ENCODE peak calls at places on chromosomes 12 and 14, in nine cellular contexts. One of them, this sample, is unnamed.

GRCh38 chr12:4270670-4271432 is 2.7 kb upstream of the CCND2 start:
- DNase-seq in PC-3: no peak
- DNase-seq in stromal cell of bone marrow: no peak
- DNase-seq in activated CD4-positive, alpha-beta T cell treated with anti-CD3 and anti-CD28 coated beads, Interleukin-2, amount 10 ng/mL, durations not matched to agents 7 days and 5 days: peak; percentile 54
- DNase-seq in T-helper 2 cell: no peak
- DNase-seq in SK-N-SH: peak; percentile 38
- DNase-seq in foreskin keratinocyte: no peak
- DNase-seq in ACHN: peak; percentile 39
- DNase-seq in stimulated activated CD4-positive, alpha-beta T cell treated with anti-CD3 and anti-CD28 coated beads, TNF-alpha, amount 100 ng/mL, for 1 hour: peak; percentile 38
- DNase-seq in this sample: peak; percentile 69

GRCh38 chr12:123149088-123149827 is 1.6 kb downstream of the PITPNM2 start:
- DNase-seq in T-helper 2 cell: no peak
- DNase-seq in ACHN: no peak
- DNase-seq in PC-3: no peak
- DNase-seq in SK-N-SH: peak; percentile 48
- DNase-seq in foreskin keratinocyte: no peak
- DNase-seq in activated CD4-positive, alpha-beta T cell treated with anti-CD3 and anti-CD28 coated beads, Interleukin-2, amount 10 ng/mL, durations not matched to agents 7 days and 5 days: no peak
- DNase-seq in stimulated activated CD4-positive, alpha-beta T cell treated with anti-CD3 and anti-CD28 coated beads, TNF-alpha, amount 100 ng/mL, for 1 hour: no peak
- DNase-seq in stromal cell of bone marrow: no peak
- DNase-seq in this sample: no peak

GRCh38 chr14:102499401-102500189 is 10.0 kb downstream of the ANKRD9 start:
- DNase-seq in foreskin keratinocyte: no peak
- DNase-seq in SK-N-SH: no peak
- DNase-seq in stimulated activated CD4-positive, alpha-beta T cell treated with anti-CD3 and anti-CD28 coated beads, TNF-alpha, amount 100 ng/mL, for 1 hour: no peak
- DNase-seq in ACHN: no peak
- DNase-seq in PC-3: no peak
- DNase-seq in activated CD4-positive, alpha-beta T cell treated with anti-CD3 and anti-CD28 coated beads, Interleukin-2, amount 10 ng/mL, durations not matched to agents 7 days and 5 days: no peak
- DNase-seq in stromal cell of bone marrow: no peak
- DNase-seq in T-helper 2 cell: no peak
- DNase-seq in this sample: no peak

GRCh38 chr12:90977224-90977623 is 22.2 kb upstream of the CCER1 start:
- DNase-seq in T-helper 2 cell: no peak
- DNase-seq in SK-N-SH: no peak
- DNase-seq in ACHN: no peak
- DNase-seq in activated CD4-positive, alpha-beta T cell treated with anti-CD3 and anti-CD28 coated beads, Interleukin-2, amount 10 ng/mL, durations not matched to agents 7 days and 5 days: no peak
- DNase-seq in stromal cell of bone marrow: no peak
- DNase-seq in stimulated activated CD4-positive, alpha-beta T cell treated with anti-CD3 and anti-CD28 coated beads, TNF-alpha, amount 100 ng/mL, for 1 hour: no peak
- DNase-seq in foreskin keratinocyte: no peak
- DNase-seq in PC-3: no peak
- DNase-seq in this sample: no peak

GRCh38 chr14:100629696-100630095 is 42.5 kb upstream of the BEGAIN start:
- DNase-seq in foreskin keratinocyte: no peak
- DNase-seq in ACHN: no peak
- DNase-seq in stimulated activated CD4-positive, alpha-beta T cell treated with anti-CD3 and anti-CD28 coated beads, TNF-alpha, amount 100 ng/mL, for 1 hour: no peak
- DNase-seq in activated CD4-positive, alpha-beta T cell treated with anti-CD3 and anti-CD28 coated beads, Interleukin-2, amount 10 ng/mL, durations not matched to agents 7 days and 5 days: no peak
- DNase-seq in PC-3: no peak
- DNase-seq in stromal cell of bone marrow: peak; percentile 17
- DNase-seq in SK-N-SH: no peak
- DNase-seq in T-helper 2 cell: no peak
- DNase-seq in this sample: no peak

GRCh38 chr14:68663385-68664076 is 129.3 kb downstream of the ZFP36L1 start:
- DNase-seq in ACHN: no peak
- DNase-seq in activated CD4-positive, alpha-beta T cell treated with anti-CD3 and anti-CD28 coated beads, Interleukin-2, amount 10 ng/mL, durations not matched to agents 7 days and 5 days: no peak
- DNase-seq in foreskin keratinocyte: no peak
- DNase-seq in stromal cell of bone marrow: no peak
- DNase-seq in SK-N-SH: no peak
- DNase-seq in T-helper 2 cell: peak; percentile 23
- DNase-seq in stimulated activated CD4-positive, alpha-beta T cell treated with anti-CD3 and anti-CD28 coated beads, TNF-alpha, amount 100 ng/mL, for 1 hour: no peak
- DNase-seq in PC-3: no peak
- DNase-seq in this sample: no peak

GRCh38 chr12:5745251-5745888 is 199.7 kb downstream of the ANO2 start:
- DNase-seq in stromal cell of bone marrow: peak; percentile 40
- DNase-seq in activated CD4-positive, alpha-beta T cell treated with anti-CD3 and anti-CD28 coated beads, Interleukin-2, amount 10 ng/mL, durations not matched to agents 7 days and 5 days: peak; percentile 68
- DNase-seq in foreskin keratinocyte: no peak
- DNase-seq in stimulated activated CD4-positive, alpha-beta T cell treated with anti-CD3 and anti-CD28 coated beads, TNF-alpha, amount 100 ng/mL, for 1 hour: peak; percentile 8
- DNase-seq in T-helper 2 cell: no peak
- DNase-seq in ACHN: peak; percentile 86
- DNase-seq in PC-3: peak; percentile 58
- DNase-seq in SK-N-SH: peak; percentile 55
- DNase-seq in this sample: peak; percentile 60

GRCh38 chr12:117685115-117685926 is 283.5 kb downstream of the KSR2 start:
- DNase-seq in ACHN: peak; percentile 100
- DNase-seq in foreskin keratinocyte: no peak
- DNase-seq in stromal cell of bone marrow: peak; percentile 94
- DNase-seq in stimulated activated CD4-positive, alpha-beta T cell treated with anti-CD3 and anti-CD28 coated beads, TNF-alpha, amount 100 ng/mL, for 1 hour: no peak
- DNase-seq in PC-3: peak; percentile 96
- DNase-seq in activated CD4-positive, alpha-beta T cell treated with anti-CD3 and anti-CD28 coated beads, Interleukin-2, amount 10 ng/mL, durations not matched to agents 7 days and 5 days: no peak
- DNase-seq in SK-N-SH: peak; percentile 84
- DNase-seq in T-helper 2 cell: no peak
- DNase-seq in this sample: peak; percentile 42

GRCh38 chr14:96953443-96953842 is 156.3 kb downstream of the VRK1 start:
- DNase-seq in stimulated activated CD4-positive, alpha-beta T cell treated with anti-CD3 and anti-CD28 coated beads, TNF-alpha, amount 100 ng/mL, for 1 hour: no peak
- DNase-seq in T-helper 2 cell: no peak
- DNase-seq in ACHN: no peak
- DNase-seq in SK-N-SH: no peak
- DNase-seq in activated CD4-positive, alpha-beta T cell treated with anti-CD3 and anti-CD28 coated beads, Interleukin-2, amount 10 ng/mL, durations not matched to agents 7 days and 5 days: no peak
- DNase-seq in PC-3: no peak
- DNase-seq in stromal cell of bone marrow: no peak
- DNase-seq in foreskin keratinocyte: no peak
- DNase-seq in this sample: no peak

GRCh38 chr12:99390707-99391106 is 256.8 kb upstream of the GARIN6 start:
- DNase-seq in PC-3: peak; percentile 56
- DNase-seq in SK-N-SH: peak; percentile 54
- DNase-seq in foreskin keratinocyte: no peak
- DNase-seq in T-helper 2 cell: no peak
- DNase-seq in ACHN: peak; percentile 56
- DNase-seq in stimulated activated CD4-positive, alpha-beta T cell treated with anti-CD3 and anti-CD28 coated beads, TNF-alpha, amount 100 ng/mL, for 1 hour: no peak
- DNase-seq in stromal cell of bone marrow: no peak
- DNase-seq in activated CD4-positive, alpha-beta T cell treated with anti-CD3 and anti-CD28 coated beads, Interleukin-2, amount 10 ng/mL, durations not matched to agents 7 days and 5 days: no peak
- DNase-seq in this sample: no peak

GRCh38 chr14:101962503-101962874 is 1.9 kb upstream of the DYNC1H1 start:
- DNase-seq in stimulated activated CD4-positive, alpha-beta T cell treated with anti-CD3 and anti-CD28 coated beads, TNF-alpha, amount 100 ng/mL, for 1 hour: no peak
- DNase-seq in PC-3: peak; percentile 86
- DNase-seq in stromal cell of bone marrow: no peak
- DNase-seq in T-helper 2 cell: no peak
- DNase-seq in foreskin keratinocyte: no peak
- DNase-seq in activated CD4-positive, alpha-beta T cell treated with anti-CD3 and anti-CD28 coated beads, Interleukin-2, amount 10 ng/mL, durations not matched to agents 7 days and 5 days: no peak
- DNase-seq in SK-N-SH: peak; percentile 73
- DNase-seq in ACHN: peak; percentile 75
- DNase-seq in this sample: no peak

GRCh38 chr12:98485792-98486347 is 29.5 kb upstream of the TMPO start:
- DNase-seq in activated CD4-positive, alpha-beta T cell treated with anti-CD3 and anti-CD28 coated beads, Interleukin-2, amount 10 ng/mL, durations not matched to agents 7 days and 5 days: no peak
- DNase-seq in stimulated activated CD4-positive, alpha-beta T cell treated with anti-CD3 and anti-CD28 coated beads, TNF-alpha, amount 100 ng/mL, for 1 hour: no peak
- DNase-seq in foreskin keratinocyte: no peak
- DNase-seq in ACHN: no peak
- DNase-seq in SK-N-SH: peak; percentile 21
- DNase-seq in stromal cell of bone marrow: no peak
- DNase-seq in T-helper 2 cell: no peak
- DNase-seq in PC-3: no peak
- DNase-seq in this sample: no peak

GRCh38 chr12:106149096-106149784 is 10.5 kb upstream of the NUAK1 start:
- DNase-seq in SK-N-SH: no peak
- DNase-seq in stromal cell of bone marrow: no peak
- DNase-seq in T-helper 2 cell: no peak
- DNase-seq in PC-3: peak; percentile 71
- DNase-seq in foreskin keratinocyte: no peak
- DNase-seq in ACHN: peak; percentile 61
- DNase-seq in stimulated activated CD4-positive, alpha-beta T cell treated with anti-CD3 and anti-CD28 coated beads, TNF-alpha, amount 100 ng/mL, for 1 hour: no peak
- DNase-seq in activated CD4-positive, alpha-beta T cell treated with anti-CD3 and anti-CD28 coated beads, Interleukin-2, amount 10 ng/mL, durations not matched to agents 7 days and 5 days: no peak
- DNase-seq in this sample: peak; percentile 40

GRCh38 chr12:66533767-66534166 is 145.1 kb downstream of the GRIP1 start:
- DNase-seq in activated CD4-positive, alpha-beta T cell treated with anti-CD3 and anti-CD28 coated beads, Interleukin-2, amount 10 ng/mL, durations not matched to agents 7 days and 5 days: no peak
- DNase-seq in foreskin keratinocyte: no peak
- DNase-seq in ACHN: no peak
- DNase-seq in T-helper 2 cell: no peak
- DNase-seq in stimulated activated CD4-positive, alpha-beta T cell treated with anti-CD3 and anti-CD28 coated beads, TNF-alpha, amount 100 ng/mL, for 1 hour: no peak
- DNase-seq in SK-N-SH: no peak
- DNase-seq in PC-3: no peak
- DNase-seq in stromal cell of bone marrow: no peak
- DNase-seq in this sample: no peak

GRCh38 chr12:65821336-65821735 is 2.9 kb upstream of the HMGA2 start:
- DNase-seq in T-helper 2 cell: no peak
- DNase-seq in stimulated activated CD4-positive, alpha-beta T cell treated with anti-CD3 and anti-CD28 coated beads, TNF-alpha, amount 100 ng/mL, for 1 hour: no peak
- DNase-seq in activated CD4-positive, alpha-beta T cell treated with anti-CD3 and anti-CD28 coated beads, Interleukin-2, amount 10 ng/mL, durations not matched to agents 7 days and 5 days: no peak
- DNase-seq in SK-N-SH: no peak
- DNase-seq in stromal cell of bone marrow: peak; percentile 38
- DNase-seq in PC-3: peak; percentile 37
- DNase-seq in foreskin keratinocyte: no peak
- DNase-seq in ACHN: no peak
- DNase-seq in this sample: no peak

GRCh38 chr14:102508774-102509743 is 517 bp downstream of the ANKRD9 start:
- DNase-seq in activated CD4-positive, alpha-beta T cell treated with anti-CD3 and anti-CD28 coated beads, Interleukin-2, amount 10 ng/mL, durations not matched to agents 7 days and 5 days: peak; percentile 20
- DNase-seq in T-helper 2 cell: no peak
- DNase-seq in PC-3: peak; percentile 32
- DNase-seq in stimulated activated CD4-positive, alpha-beta T cell treated with anti-CD3 and anti-CD28 coated beads, TNF-alpha, amount 100 ng/mL, for 1 hour: no peak
- DNase-seq in foreskin keratinocyte: no peak
- DNase-seq in ACHN: peak; percentile 37
- DNase-seq in SK-N-SH: peak; percentile 85
- DNase-seq in stromal cell of bone marrow: no peak
- DNase-seq in this sample: peak; percentile 25

GRCh38 chr12:52603314-52603713 is 2.1 kb upstream of the KRT72 start:
- DNase-seq in PC-3: peak; percentile 26
- DNase-seq in stromal cell of bone marrow: no peak
- DNase-seq in T-helper 2 cell: no peak
- DNase-seq in SK-N-SH: no peak
- DNase-seq in activated CD4-positive, alpha-beta T cell treated with anti-CD3 and anti-CD28 coated beads, Interleukin-2, amount 10 ng/mL, durations not matched to agents 7 days and 5 days: no peak
- DNase-seq in ACHN: no peak
- DNase-seq in foreskin keratinocyte: no peak
- DNase-seq in stimulated activated CD4-positive, alpha-beta T cell treated with anti-CD3 and anti-CD28 coated beads, TNF-alpha, amount 100 ng/mL, for 1 hour: no peak
- DNase-seq in this sample: peak; percentile 27

GRCh38 chr12:57591567-57592325 is 754 bp downstream of the PIP4K2C start:
- DNase-seq in foreskin keratinocyte: no peak
- DNase-seq in ACHN: peak; percentile 56
- DNase-seq in SK-N-SH: peak; percentile 72
- DNase-seq in activated CD4-positive, alpha-beta T cell treated with anti-CD3 and anti-CD28 coated beads, Interleukin-2, amount 10 ng/mL, durations not matched to agents 7 days and 5 days: no peak
- DNase-seq in T-helper 2 cell: no peak
- DNase-seq in PC-3: peak; percentile 28
- DNase-seq in stromal cell of bone marrow: no peak
- DNase-seq in stimulated activated CD4-positive, alpha-beta T cell treated with anti-CD3 and anti-CD28 coated beads, TNF-alpha, amount 100 ng/mL, for 1 hour: no peak
- DNase-seq in this sample: peak; percentile 39

GRCh38 chr12:113208041-113208934 is 13.0 kb upstream of the TPCN1 start:
- DNase-seq in activated CD4-positive, alpha-beta T cell treated with anti-CD3 and anti-CD28 coated beads, Interleukin-2, amount 10 ng/mL, durations not matched to agents 7 days and 5 days: peak; percentile 82
- DNase-seq in PC-3: no peak
- DNase-seq in stromal cell of bone marrow: no peak
- DNase-seq in stimulated activated CD4-positive, alpha-beta T cell treated with anti-CD3 and anti-CD28 coated beads, TNF-alpha, amount 100 ng/mL, for 1 hour: no peak
- DNase-seq in SK-N-SH: no peak
- DNase-seq in ACHN: no peak
- DNase-seq in foreskin keratinocyte: no peak
- DNase-seq in T-helper 2 cell: no peak
- DNase-seq in this sample: no peak

GRCh38 chr12:75478395-75478794 is 2.2 kb upstream of the GLIPR1 start:
- DNase-seq in SK-N-SH: no peak
- DNase-seq in stromal cell of bone marrow: peak; percentile 78
- DNase-seq in ACHN: no peak
- DNase-seq in stimulated activated CD4-positive, alpha-beta T cell treated with anti-CD3 and anti-CD28 coated beads, TNF-alpha, amount 100 ng/mL, for 1 hour: no peak
- DNase-seq in T-helper 2 cell: no peak
- DNase-seq in activated CD4-positive, alpha-beta T cell treated with anti-CD3 and anti-CD28 coated beads, Interleukin-2, amount 10 ng/mL, durations not matched to agents 7 days and 5 days: peak; percentile 64
- DNase-seq in PC-3: no peak
- DNase-seq in foreskin keratinocyte: no peak
- DNase-seq in this sample: no peak

GRCh38 chr12:56684745-56685369 is 3.2 kb downstream of the PTGES3 start:
- DNase-seq in stimulated activated CD4-positive, alpha-beta T cell treated with anti-CD3 and anti-CD28 coated beads, TNF-alpha, amount 100 ng/mL, for 1 hour: no peak
- DNase-seq in ACHN: no peak
- DNase-seq in PC-3: peak; percentile 19
- DNase-seq in foreskin keratinocyte: no peak
- DNase-seq in T-helper 2 cell: no peak
- DNase-seq in SK-N-SH: no peak
- DNase-seq in stromal cell of bone marrow: no peak
- DNase-seq in activated CD4-positive, alpha-beta T cell treated with anti-CD3 and anti-CD28 coated beads, Interleukin-2, amount 10 ng/mL, durations not matched to agents 7 days and 5 days: no peak
- DNase-seq in this sample: no peak

GRCh38 chr14:33999771-34000291 is 49.0 kb upstream of the EGLN3 start:
- DNase-seq in activated CD4-positive, alpha-beta T cell treated with anti-CD3 and anti-CD28 coated beads, Interleukin-2, amount 10 ng/mL, durations not matched to agents 7 days and 5 days: no peak
- DNase-seq in SK-N-SH: no peak
- DNase-seq in stimulated activated CD4-positive, alpha-beta T cell treated with anti-CD3 and anti-CD28 coated beads, TNF-alpha, amount 100 ng/mL, for 1 hour: no peak
- DNase-seq in PC-3: no peak
- DNase-seq in stromal cell of bone marrow: no peak
- DNase-seq in T-helper 2 cell: no peak
- DNase-seq in foreskin keratinocyte: no peak
- DNase-seq in ACHN: no peak
- DNase-seq in this sample: no peak

GRCh38 chr12:52566847-52567291 is 6.8 kb downstream of the KRT74 start:
- DNase-seq in SK-N-SH: no peak
- DNase-seq in ACHN: no peak
- DNase-seq in PC-3: no peak
- DNase-seq in foreskin keratinocyte: no peak
- DNase-seq in T-helper 2 cell: no peak
- DNase-seq in stimulated activated CD4-positive, alpha-beta T cell treated with anti-CD3 and anti-CD28 coated beads, TNF-alpha, amount 100 ng/mL, for 1 hour: no peak
- DNase-seq in activated CD4-positive, alpha-beta T cell treated with anti-CD3 and anti-CD28 coated beads, Interleukin-2, amount 10 ng/mL, durations not matched to agents 7 days and 5 days: no peak
- DNase-seq in stromal cell of bone marrow: no peak
- DNase-seq in this sample: no peak

GRCh38 chr14:96590190-96590860 is 88.1 kb downstream of the PAPOLA start:
- DNase-seq in T-helper 2 cell: no peak
- DNase-seq in PC-3: no peak
- DNase-seq in foreskin keratinocyte: no peak
- DNase-seq in stimulated activated CD4-positive, alpha-beta T cell treated with anti-CD3 and anti-CD28 coated beads, TNF-alpha, amount 100 ng/mL, for 1 hour: no peak
- DNase-seq in SK-N-SH: no peak
- DNase-seq in stromal cell of bone marrow: no peak
- DNase-seq in ACHN: no peak
- DNase-seq in activated CD4-positive, alpha-beta T cell treated with anti-CD3 and anti-CD28 coated beads, Interleukin-2, amount 10 ng/mL, durations not matched to agents 7 days and 5 days: no peak
- DNase-seq in this sample: no peak

GRCh38 chr14:64728106-64728505 is 23.9 kb downstream of the PLEKHG3 start:
- DNase-seq in T-helper 2 cell: no peak
- DNase-seq in PC-3: no peak
- DNase-seq in foreskin keratinocyte: no peak
- DNase-seq in stromal cell of bone marrow: no peak
- DNase-seq in activated CD4-positive, alpha-beta T cell treated with anti-CD3 and anti-CD28 coated beads, Interleukin-2, amount 10 ng/mL, durations not matched to agents 7 days and 5 days: no peak
- DNase-seq in SK-N-SH: no peak
- DNase-seq in ACHN: no peak
- DNase-seq in stimulated activated CD4-positive, alpha-beta T cell treated with anti-CD3 and anti-CD28 coated beads, TNF-alpha, amount 100 ng/mL, for 1 hour: no peak
- DNase-seq in this sample: no peak

GRCh38 chr14:76489667-76490066 is 113.7 kb downstream of the ESRRB start:
- DNase-seq in stimulated activated CD4-positive, alpha-beta T cell treated with anti-CD3 and anti-CD28 coated beads, TNF-alpha, amount 100 ng/mL, for 1 hour: no peak
- DNase-seq in ACHN: no peak
- DNase-seq in T-helper 2 cell: no peak
- DNase-seq in PC-3: no peak
- DNase-seq in SK-N-SH: no peak
- DNase-seq in stromal cell of bone marrow: no peak
- DNase-seq in activated CD4-positive, alpha-beta T cell treated with anti-CD3 and anti-CD28 coated beads, Interleukin-2, amount 10 ng/mL, durations not matched to agents 7 days and 5 days: no peak
- DNase-seq in foreskin keratinocyte: no peak
- DNase-seq in this sample: no peak

GRCh38 chr12:89645434-89645833 is 63.2 kb downstream of the ATP2B1 start:
- DNase-seq in stromal cell of bone marrow: no peak
- DNase-seq in foreskin keratinocyte: no peak
- DNase-seq in stimulated activated CD4-positive, alpha-beta T cell treated with anti-CD3 and anti-CD28 coated beads, TNF-alpha, amount 100 ng/mL, for 1 hour: no peak
- DNase-seq in SK-N-SH: no peak
- DNase-seq in T-helper 2 cell: no peak
- DNase-seq in PC-3: no peak
- DNase-seq in activated CD4-positive, alpha-beta T cell treated with anti-CD3 and anti-CD28 coated beads, Interleukin-2, amount 10 ng/mL, durations not matched to agents 7 days and 5 days: no peak
- DNase-seq in ACHN: no peak
- DNase-seq in this sample: no peak

GRCh38 chr12:67501362-67501761 is 147.2 kb upstream of the DYRK2 start:
- DNase-seq in activated CD4-positive, alpha-beta T cell treated with anti-CD3 and anti-CD28 coated beads, Interleukin-2, amount 10 ng/mL, durations not matched to agents 7 days and 5 days: no peak
- DNase-seq in stimulated activated CD4-positive, alpha-beta T cell treated with anti-CD3 and anti-CD28 coated beads, TNF-alpha, amount 100 ng/mL, for 1 hour: no peak
- DNase-seq in T-helper 2 cell: no peak
- DNase-seq in ACHN: no peak
- DNase-seq in foreskin keratinocyte: no peak
- DNase-seq in SK-N-SH: no peak
- DNase-seq in stromal cell of bone marrow: no peak
- DNase-seq in PC-3: no peak
- DNase-seq in this sample: peak; percentile 61